ENCODE peak calls at places on chromosomes 12 and 14, in eight cellular contexts. One of them, this sample, is unnamed.

GRCh38 chr14:22915886-22916521 is 2.9 kb downstream of the RBM23 start:
- DNase-seq in psoas muscle: peak
- DNase-seq in AG09319: no peak
- DNase-seq in CD8-positive, alpha-beta T cell: no peak
- DNase-seq in Peyer's patch: no peak
- DNase-seq in GM06990: no peak
- DNase-seq in foreskin fibroblast: no peak
- DNase-seq in tibial nerve: no peak
- DNase-seq in this sample: no peak

GRCh38 chr14:69980457-69981414 is 101.5 kb downstream of the SMOC1 start:
- DNase-seq in CD8-positive, alpha-beta T cell: no peak
- DNase-seq in Peyer's patch: no peak
- DNase-seq in tibial nerve: no peak
- DNase-seq in GM06990: no peak
- DNase-seq in psoas muscle: no peak
- DNase-seq in AG09319: no peak
- DNase-seq in foreskin fibroblast: no peak
- DNase-seq in this sample: no peak

GRCh38 chr12:19695244-19696098 is 256.2 kb downstream of the AEBP2 start:
- DNase-seq in psoas muscle: no peak
- DNase-seq in foreskin fibroblast: no peak
- DNase-seq in Peyer's patch: no peak
- DNase-seq in CD8-positive, alpha-beta T cell: no peak
- DNase-seq in GM06990: no peak
- DNase-seq in tibial nerve: no peak
- DNase-seq in AG09319: no peak
- DNase-seq in this sample: no peak

GRCh38 chr14:45253754-45254300 is 825 bp upstream of the MIS18BP1 start:
- DNase-seq in foreskin fibroblast: no peak
- DNase-seq in Peyer's patch: peak
- DNase-seq in AG09319: no peak
- DNase-seq in CD8-positive, alpha-beta T cell: no peak
- DNase-seq in tibial nerve: no peak
- DNase-seq in psoas muscle: peak
- DNase-seq in GM06990: peak
- DNase-seq in this sample: no peak

GRCh38 chr14:20624495-20625070 is 16.9 kb downstream of the OR6S1 start:
- DNase-seq in tibial nerve: no peak
- DNase-seq in foreskin fibroblast: peak
- DNase-seq in GM06990: peak
- DNase-seq in CD8-positive, alpha-beta T cell: no peak
- DNase-seq in Peyer's patch: peak
- DNase-seq in AG09319: no peak
- DNase-seq in psoas muscle: peak
- DNase-seq in this sample: no peak

GRCh38 chr14:71588576-71589215 is 343.5 kb upstream of the RGS6 start:
- DNase-seq in CD8-positive, alpha-beta T cell: no peak
- DNase-seq in GM06990: no peak
- DNase-seq in tibial nerve: no peak
- DNase-seq in psoas muscle: no peak
- DNase-seq in foreskin fibroblast: no peak
- DNase-seq in Peyer's patch: no peak
- DNase-seq in AG09319: no peak
- DNase-seq in this sample: no peak

GRCh38 chr12:120369476-120370342 is 745 bp upstream of the MSI1 start:
- DNase-seq in CD8-positive, alpha-beta T cell: no peak
- DNase-seq in GM06990: no peak
- DNase-seq in AG09319: no peak
- DNase-seq in foreskin fibroblast: no peak
- DNase-seq in tibial nerve: no peak
- DNase-seq in Peyer's patch: no peak
- DNase-seq in psoas muscle: no peak
- DNase-seq in this sample: no peak

GRCh38 chr12:122079038-122079531 is 529 bp downstream of the MLXIP start:
- DNase-seq in psoas muscle: peak
- DNase-seq in Peyer's patch: peak
- DNase-seq in tibial nerve: no peak
- DNase-seq in GM06990: peak
- DNase-seq in CD8-positive, alpha-beta T cell: no peak
- DNase-seq in AG09319: no peak
- DNase-seq in foreskin fibroblast: no peak
- DNase-seq in this sample: no peak

DNA sequence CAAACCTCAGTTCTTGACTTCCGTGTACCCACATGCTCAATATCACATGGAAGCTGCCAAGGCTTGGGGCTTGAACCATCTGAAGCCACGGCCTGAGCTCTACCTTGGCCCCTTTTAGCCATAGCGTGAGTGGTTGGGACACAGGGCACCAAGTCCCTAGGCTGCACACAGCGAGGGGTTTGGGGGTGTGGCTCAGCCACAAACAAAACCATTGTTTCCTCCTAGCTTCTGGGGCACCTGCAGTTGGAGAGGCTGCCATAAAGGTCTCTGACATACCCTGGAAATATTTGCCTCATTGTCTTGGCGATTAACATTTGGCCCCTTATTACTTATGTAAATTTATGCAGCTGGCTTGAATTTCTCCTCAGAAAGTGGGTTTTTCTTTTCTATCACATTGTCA is 628.6 kb downstream of the NRXN3 start:
- DNase-seq in foreskin fibroblast: no peak
- DNase-seq in CD8-positive, alpha-beta T cell: no peak
- DNase-seq in GM06990: no peak
- DNase-seq in tibial nerve: no peak
- DNase-seq in AG09319: no peak
- DNase-seq in Peyer's patch: no peak
- DNase-seq in psoas muscle: no peak
- DNase-seq in this sample: no peak
- TF ChIP-seq CTCF in foreskin fibroblast: no peak
- TF ChIP-seq CTCF in CD8-positive, alpha-beta T cell: no peak
- TF ChIP-seq CTCF in GM06990: no peak
- TF ChIP-seq CTCF in tibial nerve: no peak
- TF ChIP-seq CTCF in AG09319: no peak
- TF ChIP-seq CTCF in Peyer's patch: no peak
- TF ChIP-seq CTCF in psoas muscle: no peak
- TF ChIP-seq CTCF in this sample: no peak

GRCh38 chr12:14257303-14257733 is 108.2 kb upstream of the ATF7IP start:
- DNase-seq in tibial nerve: no peak
- DNase-seq in GM06990: no peak
- DNase-seq in Peyer's patch: no peak
- DNase-seq in AG09319: no peak
- DNase-seq in CD8-positive, alpha-beta T cell: no peak
- DNase-seq in foreskin fibroblast: no peak
- DNase-seq in psoas muscle: no peak
- DNase-seq in this sample: no peak

GRCh38 chr12:14259481-14260010 is 105.9 kb upstream of the ATF7IP start:
- DNase-seq in AG09319: no peak
- DNase-seq in CD8-positive, alpha-beta T cell: no peak
- DNase-seq in GM06990: no peak
- DNase-seq in psoas muscle: no peak
- DNase-seq in tibial nerve: no peak
- DNase-seq in Peyer's patch: no peak
- DNase-seq in foreskin fibroblast: no peak
- DNase-seq in this sample: no peak

GRCh38 chr12:14256555-14257169 is 108.8 kb upstream of the ATF7IP start:
- DNase-seq in GM06990: no peak
- DNase-seq in psoas muscle: peak
- DNase-seq in AG09319: peak
- DNase-seq in Peyer's patch: peak
- DNase-seq in CD8-positive, alpha-beta T cell: peak
- DNase-seq in tibial nerve: peak
- DNase-seq in foreskin fibroblast: peak
- DNase-seq in this sample: peak

GRCh38 chr12:14258468-14258947 is 107.0 kb upstream of the ATF7IP start:
- DNase-seq in psoas muscle: peak
- DNase-seq in CD8-positive, alpha-beta T cell: no peak
- DNase-seq in Peyer's patch: no peak
- DNase-seq in foreskin fibroblast: peak
- DNase-seq in GM06990: no peak
- DNase-seq in tibial nerve: no peak
- DNase-seq in AG09319: no peak
- DNase-seq in this sample: no peak

DNA sequence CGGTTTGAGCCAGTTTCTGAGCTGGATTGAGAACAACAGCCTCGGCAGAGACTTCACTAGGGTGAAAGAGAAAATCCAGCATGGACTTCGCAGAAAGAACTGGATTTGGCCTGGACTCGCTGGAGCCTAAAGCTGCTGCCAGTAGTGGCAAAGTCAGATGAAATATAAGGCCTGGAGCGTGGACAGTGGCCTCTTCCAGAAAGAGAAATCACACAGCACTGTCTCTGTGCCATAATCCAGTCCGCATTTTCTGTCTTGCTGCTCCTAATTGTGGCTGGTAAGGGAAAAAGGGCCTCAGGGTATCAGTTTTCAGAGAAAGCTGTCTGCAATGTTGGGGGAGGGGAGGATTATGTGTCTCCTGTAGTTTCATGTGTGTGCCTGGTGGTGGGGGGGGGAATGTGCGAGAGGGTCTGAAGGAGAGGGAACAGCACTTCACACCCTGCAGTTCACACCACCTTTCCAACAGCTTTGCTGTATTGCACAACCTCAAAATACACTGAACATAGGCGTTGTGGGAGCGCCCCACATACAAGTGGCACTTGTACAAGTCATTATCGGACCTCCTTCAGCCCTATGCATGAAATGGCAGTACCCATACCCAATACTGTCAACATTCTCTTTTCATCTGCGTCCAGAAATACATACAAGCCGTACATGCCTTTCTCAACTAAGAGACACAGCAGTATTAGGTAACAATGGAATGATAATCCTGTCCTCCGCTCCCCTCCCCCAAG is 107.6 kb upstream of the ATF7IP start:
- DNase-seq in psoas muscle: peak
- DNase-seq in AG09319: peak
- DNase-seq in CD8-positive, alpha-beta T cell: peak
- DNase-seq in foreskin fibroblast: peak
- DNase-seq in GM06990: peak
- DNase-seq in tibial nerve: peak
- DNase-seq in Peyer's patch: peak
- DNase-seq in this sample: peak
- TF ChIP-seq CTCF in psoas muscle: no peak
- TF ChIP-seq CTCF in AG09319: no peak
- TF ChIP-seq CTCF in CD8-positive, alpha-beta T cell: no peak
- TF ChIP-seq CTCF in foreskin fibroblast: no peak
- TF ChIP-seq CTCF in GM06990: no peak
- TF ChIP-seq CTCF in tibial nerve: no peak
- TF ChIP-seq CTCF in Peyer's patch: peak
- TF ChIP-seq CTCF in this sample: no peak

DNA sequence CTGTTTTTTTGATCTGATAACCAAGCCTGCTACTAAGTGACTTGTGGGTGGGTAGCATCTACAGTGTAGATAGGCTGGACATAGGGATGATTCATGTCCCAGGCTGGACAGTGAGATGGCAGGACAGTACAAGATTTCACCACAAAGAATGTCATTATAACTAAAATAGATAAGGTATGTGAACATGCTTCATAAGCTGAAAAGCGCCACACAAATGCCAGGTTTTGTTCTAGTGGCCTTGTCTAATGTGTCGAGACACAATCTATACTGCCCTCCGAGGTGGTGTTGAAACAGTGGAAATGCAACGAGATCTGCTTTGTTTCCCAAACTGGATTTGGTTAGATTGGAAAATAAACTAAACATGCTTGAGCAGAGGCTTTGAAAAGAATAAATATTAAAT is 4.4 kb downstream of the LGALS3 start:
- DNase-seq in tibial nerve: no peak
- DNase-seq in psoas muscle: no peak
- DNase-seq in GM06990: no peak
- DNase-seq in foreskin fibroblast: peak
- DNase-seq in CD8-positive, alpha-beta T cell: no peak
- DNase-seq in Peyer's patch: no peak
- DNase-seq in AG09319: no peak
- DNase-seq in this sample: no peak
- TF ChIP-seq CTCF in tibial nerve: peak
- TF ChIP-seq CTCF in psoas muscle: peak
- TF ChIP-seq CTCF in GM06990: no peak
- TF ChIP-seq CTCF in foreskin fibroblast: no peak
- TF ChIP-seq CTCF in CD8-positive, alpha-beta T cell: no peak
- TF ChIP-seq CTCF in Peyer's patch: peak
- TF ChIP-seq CTCF in AG09319: no peak
- TF ChIP-seq CTCF in this sample: no peak

GRCh38 chr14:32905052-32905451 is 33.6 kb upstream of the NPAS3 start:
- DNase-seq in AG09319: no peak
- DNase-seq in GM06990: no peak
- DNase-seq in Peyer's patch: no peak
- DNase-seq in psoas muscle: no peak
- DNase-seq in CD8-positive, alpha-beta T cell: no peak
- DNase-seq in tibial nerve: no peak
- DNase-seq in foreskin fibroblast: no peak
- DNase-seq in this sample: no peak

GRCh38 chr14:32908487-32909084 is 30.1 kb upstream of the NPAS3 start:
- DNase-seq in psoas muscle: no peak
- DNase-seq in AG09319: no peak
- DNase-seq in tibial nerve: no peak
- DNase-seq in CD8-positive, alpha-beta T cell: no peak
- DNase-seq in GM06990: no peak
- DNase-seq in foreskin fibroblast: no peak
- DNase-seq in Peyer's patch: no peak
- DNase-seq in this sample: no peak

GRCh38 chr14:32906672-32907071 is 32.0 kb upstream of the NPAS3 start:
- DNase-seq in psoas muscle: no peak
- DNase-seq in foreskin fibroblast: no peak
- DNase-seq in tibial nerve: no peak
- DNase-seq in CD8-positive, alpha-beta T cell: no peak
- DNase-seq in GM06990: no peak
- DNase-seq in AG09319: no peak
- DNase-seq in Peyer's patch: no peak
- DNase-seq in this sample: no peak
- TF ChIP-seq CTCF in psoas muscle: no peak
- TF ChIP-seq CTCF in foreskin fibroblast: no peak
- TF ChIP-seq CTCF in tibial nerve: no peak
- TF ChIP-seq CTCF in CD8-positive, alpha-beta T cell: no peak
- TF ChIP-seq CTCF in GM06990: no peak
- TF ChIP-seq CTCF in AG09319: no peak
- TF ChIP-seq CTCF in Peyer's patch: no peak
- TF ChIP-seq CTCF in this sample: no peak

DNA sequence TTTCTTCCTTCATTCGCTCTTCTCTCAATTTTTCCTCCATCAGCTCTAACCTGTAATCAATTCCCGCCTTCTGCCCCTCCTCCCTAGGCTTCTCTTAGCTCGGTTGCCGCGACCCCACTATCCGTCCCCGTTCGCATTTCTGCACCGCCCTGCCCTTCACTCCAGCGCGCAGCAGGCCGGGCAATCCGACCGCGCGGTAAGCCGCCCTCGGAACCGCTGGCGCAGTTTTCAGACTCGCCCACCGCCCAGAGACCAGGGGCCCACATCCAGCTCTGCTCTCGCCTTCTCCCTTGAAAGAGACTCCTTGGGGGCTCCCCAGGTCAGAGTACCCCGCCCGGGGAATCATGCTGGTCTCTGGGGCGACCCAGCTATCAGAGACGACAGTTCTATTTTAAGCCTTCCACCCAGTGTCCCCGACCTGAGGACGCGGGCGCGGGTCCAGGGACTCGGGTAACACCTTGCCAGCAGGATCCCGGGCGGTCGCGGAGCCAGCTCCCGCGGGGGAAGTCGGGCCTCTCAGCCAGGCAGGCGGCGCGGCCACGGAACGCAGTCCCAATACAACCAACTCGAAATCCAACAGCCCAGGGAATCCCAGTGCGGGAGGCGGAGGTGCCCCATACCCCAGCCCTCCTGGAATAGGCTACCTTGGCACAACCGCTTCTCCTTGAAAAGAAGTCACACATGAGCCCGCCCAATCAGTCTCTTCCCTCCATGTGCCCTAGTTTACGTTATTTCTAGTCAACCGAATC is 5.7 kb upstream of the SLC38A4 start:
- DNase-seq in tibial nerve: no peak
- DNase-seq in foreskin fibroblast: no peak
- DNase-seq in AG09319: no peak
- DNase-seq in Peyer's patch: no peak
- DNase-seq in GM06990: no peak
- DNase-seq in psoas muscle: peak
- DNase-seq in CD8-positive, alpha-beta T cell: no peak
- DNase-seq in this sample: no peak
- TF ChIP-seq CTCF in tibial nerve: no peak
- TF ChIP-seq CTCF in foreskin fibroblast: no peak
- TF ChIP-seq CTCF in AG09319: no peak
- TF ChIP-seq CTCF in Peyer's patch: no peak
- TF ChIP-seq CTCF in GM06990: no peak
- TF ChIP-seq CTCF in psoas muscle: no peak
- TF ChIP-seq CTCF in CD8-positive, alpha-beta T cell: no peak
- TF ChIP-seq CTCF in this sample: no peak